ENCODE peak calls at places on chromosome 3, in nine cellular contexts. F, P, L, O, J, W, C, A and X are unnamed samples.

GRCh38 chr3:79199966-79200365 is 567.8 kb downstream of the ROBO1 start:
- DNase-seq in L (no peak), F (no peak), C (no peak), J (no peak), P (no peak), A (peak; percentile 3), O (no peak), W (no peak), X (no peak)

GRCh38 chr3:113914646-113915045 is 33.2 kb upstream of the ZDHHC23 start:
- DNase-seq in O (no peak), F (no peak), P (no peak), C (no peak), J (no peak), A (peak; percentile 33), L (no peak), W (no peak), X (no peak)

GRCh38 chr3:174193559-174193958 is 665.6 kb upstream of the NAALADL2 start:
- DNase-seq in P (no peak), L (no peak), A (no peak), C (no peak), O (no peak), J (no peak), W (no peak), F (no peak), X (no peak)

GRCh38 chr3:38327335-38328009 is 19.1 kb upstream of the XYLB start:
- DNase-seq in J (no peak), O (no peak), W (no peak), A (peak; percentile 46), F (no peak), C (no peak), L (no peak), P (no peak), X (no peak)

GRCh38 chr3:51974963-51975856 is at the start of gene ABHD14A:
- DNase-seq in O (peak; percentile 71), F (peak; percentile 87), W (peak; percentile 75), P (peak; percentile 76), L (peak; percentile 74), J (peak; percentile 57), C (peak; percentile 88), A (peak; percentile 78), X (peak; percentile 75)

GRCh38 chr3:154872089-154872488 is 208.0 kb upstream of the MME start:
- DNase-seq in J (no peak), F (no peak), O (no peak), A (no peak), P (no peak), C (no peak), L (no peak), W (no peak), X (no peak)

GRCh38 chr3:30738605-30739004 is 132.2 kb downstream of the TGFBR2 start:
- DNase-seq in C (no peak), F (no peak), A (no peak), L (no peak), O (no peak), W (no peak), P (no peak), J (no peak), X (no peak)

GRCh38 chr3:126287536-126288181 is 69.5 kb downstream of the KLF15 start:
- DNase-seq in A (peak; percentile 77), C (peak; percentile 89), F (peak; percentile 91), P (no peak), O (no peak), J (peak; percentile 64), W (peak; percentile 88), L (peak; percentile 72), X (peak; percentile 73)

DNA sequence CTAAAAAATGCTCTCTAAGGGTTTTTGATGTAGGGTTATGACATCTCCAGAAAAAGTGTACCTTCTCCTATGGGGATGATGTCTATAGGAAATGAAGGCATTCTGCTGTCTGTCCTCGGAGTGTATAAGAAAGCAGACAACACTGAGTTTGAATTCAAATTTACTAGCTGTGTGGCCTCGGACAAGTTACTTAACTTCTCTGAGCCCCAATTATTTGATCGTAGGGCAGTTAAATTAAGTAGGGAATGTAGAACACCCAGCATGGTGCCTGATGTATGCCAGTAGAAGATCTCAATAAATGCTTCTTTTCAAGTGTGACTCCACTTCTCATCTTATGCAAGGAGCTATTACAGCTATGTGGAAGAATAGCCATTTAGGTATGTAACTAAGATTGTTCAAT is 184.6 kb downstream of the CPNE4 start:
- DNase-seq in C (no peak), J (no peak), L (no peak), W (no peak), F (no peak), O (no peak), A (no peak), P (no peak), X (no peak)
- H3K27ac ChIP-seq in C (no peak overlapping the region), J (no peak overlapping the region), L (no peak overlapping the region), W (no peak overlapping the region), F (no peak overlapping the region), O (no peak overlapping the region), A (no peak overlapping the region), P (no peak overlapping the region), X (no peak overlapping the region)

GRCh38 chr3:73228425-73228824 is 167.0 kb downstream of the EBLN2 start:
- DNase-seq in C (no peak), P (no peak), L (no peak), F (no peak), J (no peak), A (no peak), O (no peak), W (no peak), X (no peak)

GRCh38 chr3:73229036-73229435 is 167.6 kb downstream of the EBLN2 start:
- DNase-seq in W (no peak), O (no peak), F (no peak), P (no peak), J (no peak), L (no peak), A (no peak), C (peak; percentile 34), X (no peak)

GRCh38 chr3:73226026-73226425 is 164.6 kb downstream of the EBLN2 start:
- DNase-seq in J (no peak), W (no peak), C (no peak), L (no peak), O (no peak), F (no peak), P (no peak), A (no peak), X (no peak)

GRCh38 chr3:73225161-73225861 is 163.9 kb downstream of the EBLN2 start:
- DNase-seq in L (no peak), A (no peak), P (no peak), F (no peak), O (no peak), J (no peak), C (peak; percentile 43), W (no peak), X (no peak)

DNA sequence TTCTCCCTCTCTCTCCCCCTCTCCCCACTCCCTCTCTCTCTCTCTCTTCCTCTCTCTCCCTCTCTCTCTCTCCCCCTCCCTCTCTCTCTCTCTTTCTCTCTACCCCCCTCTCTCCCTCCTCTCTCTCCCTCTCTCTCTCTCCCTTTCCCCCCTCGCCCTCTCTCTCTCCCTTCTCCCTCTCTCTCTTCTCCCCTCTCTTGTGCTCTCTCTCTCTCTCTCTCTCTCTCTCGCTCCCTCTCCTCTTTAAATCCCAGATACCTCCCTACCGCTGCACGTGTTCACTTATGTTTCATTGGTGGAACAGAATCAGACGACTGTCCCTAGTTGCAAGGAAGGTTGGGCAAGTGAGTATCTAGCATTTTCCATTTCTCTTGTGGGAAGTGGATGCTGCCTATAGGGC is 166.5 kb downstream of the EBLN2 start:
- DNase-seq in F (no peak), A (no peak), L (no peak), W (no peak), J (no peak), C (no peak), O (no peak), P (no peak), X (no peak)
- H3K27me3 ChIP-seq in F (no peaks in the 10 kb centered on the region), A (no peaks in the 10 kb centered on the region), L (peaks cover 10% of the 10 kb centered on the region), W (no peaks in the 10 kb centered on the region), J (no peaks in the 10 kb centered on the region), C (no peaks in the 10 kb centered on the region), O (no peaks in the 10 kb centered on the region), P (no peaks in the 10 kb centered on the region), X (no peaks in the 10 kb centered on the region)

GRCh38 chr3:50625131-50625878 is 8.4 kb downstream of the MAPKAPK3 start:
- DNase-seq in F (peak; percentile 72), C (peak; percentile 89), A (no peak), W (peak; percentile 17), O (no peak), L (no peak), P (no peak), J (peak; percentile 23), X (no peak)

GRCh38 chr3:50628601-50629000 is 11.7 kb downstream of the MAPKAPK3 start:
- DNase-seq in C (no peak), A (no peak), P (no peak), L (no peak), F (no peak), J (no peak), W (no peak), O (no peak), X (no peak)

GRCh38 chr3:50626406-50626805 is 9.5 kb downstream of the MAPKAPK3 start:
- DNase-seq in L (no peak), C (no peak), W (no peak), J (no peak), A (no peak), P (no peak), F (no peak), O (no peak), X (no peak)

GRCh38 chr3:50625879-50626182 is 8.9 kb downstream of the MAPKAPK3 start:
- DNase-seq in W (no peak), L (no peak), J (no peak), O (no peak), A (no peak), P (no peak), C (no peak), F (no peak), X (no peak)

DNA sequence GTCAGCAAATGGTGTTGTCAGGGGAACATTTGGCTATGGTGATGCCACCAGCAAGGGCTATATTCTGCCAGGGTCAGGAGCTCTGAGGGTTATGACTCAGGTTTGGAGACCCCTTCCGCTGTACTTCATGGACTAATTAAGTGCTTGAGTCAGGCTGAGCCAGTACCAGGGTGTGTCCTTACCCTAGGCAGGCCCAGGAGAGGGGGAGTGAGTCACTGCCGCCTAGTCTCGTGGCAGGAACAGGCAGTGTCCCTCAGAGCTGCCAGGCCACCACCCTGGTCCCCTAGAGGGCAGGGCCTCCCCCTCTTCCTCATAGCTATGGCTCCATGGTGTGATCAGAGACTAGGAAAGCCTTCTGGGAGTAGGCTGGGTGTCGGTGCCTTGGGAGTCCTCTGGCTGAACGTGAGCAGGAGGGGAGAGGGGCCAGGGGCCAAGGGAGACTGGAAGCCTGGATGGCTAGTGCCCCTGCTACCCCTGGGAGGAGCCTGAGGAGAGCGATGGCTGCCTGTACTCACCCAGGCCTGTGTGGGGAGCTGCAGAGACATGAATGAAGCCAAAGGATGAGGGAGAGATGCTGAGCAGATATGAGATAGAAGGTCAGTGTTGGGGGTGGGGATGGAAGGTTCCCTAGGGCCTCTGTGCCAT is 10.6 kb downstream of the MAPKAPK3 start:
- DNase-seq in C (peak; percentile 74), P (no peak), O (no peak), L (peak; percentile 63), W (peak; percentile 83), A (peak; percentile 35), J (peak; percentile 49), F (peak; percentile 91), X (peak; percentile 82)
- H3K4me1 ChIP-seq in C (peaks cover 43% of the 10 kb centered on the region), P (peaks cover 94% of the 10 kb centered on the region), O (peaks cover 52% of the 10 kb centered on the region), L (peaks cover 100% of the 10 kb centered on the region), W (peaks cover 16% of the 10 kb centered on the region), A (peaks cover 14% of the 10 kb centered on the region), J (peaks cover 69% of the 10 kb centered on the region), F (peaks cover 20% of the 10 kb centered on the region), X (peaks cover 96% of the 10 kb centered on the region)

DNA sequence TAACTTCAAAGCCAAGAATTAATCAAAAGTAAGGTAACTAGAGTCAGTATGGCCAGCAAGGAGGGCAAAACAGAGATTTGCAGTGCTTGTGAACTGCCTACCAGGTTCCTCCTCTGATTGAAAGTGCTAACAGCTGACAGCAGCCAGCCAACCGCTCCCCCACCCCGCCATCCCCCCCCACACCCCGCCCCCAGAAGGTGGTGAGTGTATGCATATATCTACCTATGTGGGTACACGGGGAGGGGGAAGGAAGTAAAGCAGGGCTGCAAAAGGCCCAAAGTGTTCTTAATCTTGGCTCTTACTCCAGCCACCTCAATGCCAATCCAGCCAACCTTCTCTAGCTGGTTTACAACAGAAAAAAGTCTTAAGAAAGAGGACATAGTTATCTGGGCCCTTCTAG is 50.7 kb downstream of the RAF1 start:
- DNase-seq in L (no peak), C (no peak), O (no peak), F (peak; percentile 53), A (no peak), P (no peak), J (no peak), W (no peak), X (no peak)
- H3K27ac ChIP-seq in L (no peak overlapping the region), C (no peak overlapping the region), O (no peak overlapping the region), F (no peak overlapping the region), A (peak overlapping the region; percentile 63), P (no peak overlapping the region), J (no peak overlapping the region), W (peak overlapping the region; percentile 79), X (no peak overlapping the region)